ENCODE peak calls at places on chromosomes 6 and 20, in five cellular contexts. M is NB4, O is mesendoderm, A is cardiac fibroblast, E is body of pancreas. Q is an unnamed sample.

GRCh38 chr6:105879146-105879545 is 207.0 kb upstream of the PRDM1 start:
- DNase-seq in E (no peak), O (no peak), A (no peak), M (no peak), Q (no peak)

GRCh38 chr20:4894981-4895381 is 106.3 kb downstream of the SLC23A2 start:
- DNase-seq in M (no peak), E (peak), O (no peak), A (no peak), Q (no peak)

GRCh38 chr6:29702519-29703103 is 20.6 kb upstream of the HLA-F start:
- DNase-seq in O (peak), A (peak), M (peak), E (peak), Q (no peak)

GRCh38 chr6:97176468-97176867 is 106.5 kb downstream of the MMS22L start:
- DNase-seq in O (no peak), M (no peak), A (no peak), E (no peak), Q (no peak)

GRCh38 chr20:44017905-44018683 is 103.4 kb downstream of the TOX2 start:
- DNase-seq in O (no peak), E (peak), M (no peak), A (peak), Q (peak)

GRCh38 chr6:154593122-154593521 is 82.6 kb upstream of the CNKSR3 start:
- DNase-seq in A (no peak), O (peak), M (no peak), E (peak), Q (no peak)

GRCh38 chr6:73121421-73121993 is 103.8 kb downstream of the KHDC1L start:
- DNase-seq in E (no peak), O (peak), A (peak), M (no peak), Q (no peak)

GRCh38 chr6:156009656-156010055 is 554.0 kb upstream of the NOX3 start:
- DNase-seq in M (no peak), A (no peak), O (no peak), E (no peak), Q (no peak)

GRCh38 chr20:19252670-19253120 is 40.3 kb downstream of the SLC24A3 start:
- DNase-seq in A (peak), E (peak), O (no peak), M (peak), Q (no peak)

GRCh38 chr6:20661721-20662120 is 127.5 kb downstream of the CDKAL1 start:
- DNase-seq in A (peak), M (no peak), E (peak), O (no peak), Q (no peak)

GRCh38 chr6:140043357-140043756 is 668.9 kb upstream of the CITED2 start:
- DNase-seq in O (no peak), M (peak), E (no peak), A (peak), Q (peak)

GRCh38 chr20:20439602-20440001 is 71.7 kb downstream of the INSM1 start:
- DNase-seq in A (no peak), E (no peak), O (no peak), M (no peak), Q (no peak)

GRCh38 chr6:116279232-116280160 is at the start of gene TSPYL1:
- DNase-seq in E (peak), A (peak), O (peak), M (peak), Q (peak)

GRCh38 chr6:110534731-110535164 is 58.3 kb upstream of the SLC22A16 start:
- DNase-seq in E (no peak), M (no peak), O (no peak), A (peak), Q (no peak)

GRCh38 chr20:36116813-36117441 is 37.6 kb upstream of the EPB41L1 start:
- DNase-seq in O (no peak), A (peak), M (peak), E (peak), Q (no peak)

GRCh38 chr6:157108923-157109322 is 214.4 kb downstream of the TMEM242 start:
- DNase-seq in M (no peak), A (no peak), O (no peak), E (no peak), Q (no peak)

GRCh38 chr6:17015144-17015543 is 86.7 kb upstream of the STMND1 start:
- DNase-seq in E (no peak), O (no peak), M (peak), A (peak), Q (no peak)

GRCh38 chr6:119079288-119079809 is 885 bp upstream of the FAM184A start:
- DNase-seq in M (no peak), E (peak), O (no peak), A (peak), Q (no peak)

GRCh38 chr6:139256087-139256486 is 35.7 kb downstream of the TXLNB start:
- DNase-seq in A (peak), E (peak), M (no peak), O (no peak), Q (no peak)

GRCh38 chr20:3783068-3783489 is 1.8 kb upstream of the SPEF1 start:
- DNase-seq in E (no peak), O (no peak), M (no peak), A (no peak), Q (no peak)

GRCh38 chr20:3783516-3784225 is 2.4 kb upstream of the SPEF1 start:
- DNase-seq in E (no peak), O (no peak), M (no peak), A (no peak), Q (no peak)

GRCh38 chr20:3785240-3786125 is 1.1 kb downstream of the CENPB start:
- DNase-seq in A (peak), E (no peak), O (no peak), M (peak), Q (peak)

GRCh38 chr20:3784863-3785239 is 1.7 kb downstream of the CENPB start:
- DNase-seq in A (no peak), M (no peak), O (no peak), E (no peak), Q (no peak)

DNA sequence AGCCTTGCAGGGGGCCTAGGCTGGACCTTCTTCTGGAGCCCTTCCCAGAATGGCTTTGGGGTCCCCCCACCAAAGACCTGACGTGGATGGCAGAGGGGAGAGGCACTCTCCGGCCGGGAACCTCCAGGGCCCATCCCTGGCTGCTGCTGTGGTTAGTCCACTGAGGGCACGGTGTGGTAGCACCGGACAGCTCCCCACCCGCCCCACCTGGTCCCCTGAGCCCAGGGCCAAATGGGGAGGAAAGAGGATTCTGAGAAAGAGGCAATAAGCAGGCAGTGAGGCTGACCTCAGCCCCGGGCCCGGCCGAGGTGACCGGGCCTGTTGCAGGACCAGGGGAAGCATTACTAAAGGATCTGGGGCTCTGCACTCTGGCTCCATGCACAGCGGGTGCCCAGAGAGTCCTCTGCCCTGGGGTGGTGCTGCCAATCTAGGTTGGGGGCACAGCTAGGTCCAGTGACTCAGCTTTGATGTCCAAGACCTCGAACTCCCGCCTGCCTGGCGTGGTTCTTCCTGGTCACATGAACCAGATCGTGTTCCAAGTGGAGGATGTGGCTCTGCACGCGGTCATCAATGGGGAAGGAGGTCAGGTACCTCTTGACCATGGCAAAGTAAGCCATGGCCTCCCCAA is 2.2 kb downstream of the CENPB start:
- DNase-seq in A (peak), O (no peak), E (no peak), M (no peak), Q (no peak)
- H3K4me3 ChIP-seq in A (peak), O (no peak), E (no peak), M (no peak), Q (peak)

DNA sequence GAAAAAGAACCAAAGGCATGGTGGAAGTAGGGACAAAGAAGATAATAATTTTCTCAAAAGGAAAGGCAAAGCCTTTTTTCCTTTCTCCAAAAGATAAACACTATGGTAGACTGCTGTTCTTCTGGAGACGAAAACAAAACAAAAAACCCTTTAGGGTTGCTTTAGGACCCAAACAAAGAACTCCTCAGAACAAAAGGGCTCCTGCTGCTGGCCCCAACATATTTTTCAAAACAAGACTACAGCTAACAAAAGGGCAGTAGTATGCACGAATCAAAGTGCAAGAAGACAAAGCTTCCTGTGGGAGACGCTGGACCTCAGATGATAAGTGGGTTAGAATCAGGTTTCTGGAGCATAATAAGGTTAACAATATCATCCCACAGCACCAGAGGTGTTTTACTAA is 15.8 kb downstream of the NCOA5 start:
- DNase-seq in E (no peak), A (no peak), M (no peak), O (no peak), Q (no peak)
- H3K4me3 ChIP-seq in E (no peak), A (no peak), M (no peak), O (no peak), Q (no peak)

GRCh38 chr6:130742282-130742681 is 84.9 kb upstream of the SMLR1 start:
- DNase-seq in M (no peak), A (peak), E (no peak), O (peak), Q (no peak)

GRCh38 chr6:130744601-130745382 is 82.4 kb upstream of the SMLR1 start:
- DNase-seq in M (no peak), O (no peak), E (no peak), A (no peak), Q (no peak)

GRCh38 chr6:130740308-130740707 is 86.9 kb upstream of the SMLR1 start:
- DNase-seq in O (no peak), E (no peak), M (no peak), A (no peak), Q (no peak)

GRCh38 chr6:130743175-130743574 is 84.0 kb upstream of the SMLR1 start:
- DNase-seq in O (peak), E (no peak), A (no peak), M (no peak), Q (no peak)
- H3K4me3 ChIP-seq in O (no peak), E (no peak), A (no peak), M (no peak), Q (no peak)

GRCh38 chr6:125363010-125363359 is 61.2 kb upstream of the HDDC2 start:
- DNase-seq in M (no peak), A (peak), O (peak), E (no peak), Q (no peak)
- H3K4me3 ChIP-seq in M (no peak), A (peak), O (peak), E (no peak), Q (no peak)

DNA sequence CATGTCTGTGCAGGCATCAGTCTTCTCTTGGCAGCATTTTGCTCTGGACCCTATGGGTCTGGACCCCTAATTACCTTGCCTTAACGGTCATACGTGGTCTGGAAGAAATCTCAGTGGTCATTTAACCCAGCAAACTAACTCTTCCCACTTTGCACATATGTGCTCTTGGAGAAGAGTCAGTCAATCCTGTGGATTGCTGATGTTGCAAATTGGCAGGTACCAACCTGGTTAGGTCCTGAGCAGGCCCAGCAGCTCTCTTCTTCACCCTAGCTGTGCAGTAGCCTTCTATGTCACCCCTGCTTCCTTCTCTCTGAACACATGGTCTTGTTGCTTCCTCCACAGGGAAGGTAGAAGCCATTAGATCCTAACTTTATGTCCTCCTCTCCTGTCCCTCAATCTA is 1.6 kb downstream of the CEP43 start:
- DNase-seq in O (no peak), E (no peak), M (peak), A (no peak), Q (no peak)
- H3K4me3 ChIP-seq in O (no peak), E (no peak), M (peak), A (no peak), Q (no peak)

DNA sequence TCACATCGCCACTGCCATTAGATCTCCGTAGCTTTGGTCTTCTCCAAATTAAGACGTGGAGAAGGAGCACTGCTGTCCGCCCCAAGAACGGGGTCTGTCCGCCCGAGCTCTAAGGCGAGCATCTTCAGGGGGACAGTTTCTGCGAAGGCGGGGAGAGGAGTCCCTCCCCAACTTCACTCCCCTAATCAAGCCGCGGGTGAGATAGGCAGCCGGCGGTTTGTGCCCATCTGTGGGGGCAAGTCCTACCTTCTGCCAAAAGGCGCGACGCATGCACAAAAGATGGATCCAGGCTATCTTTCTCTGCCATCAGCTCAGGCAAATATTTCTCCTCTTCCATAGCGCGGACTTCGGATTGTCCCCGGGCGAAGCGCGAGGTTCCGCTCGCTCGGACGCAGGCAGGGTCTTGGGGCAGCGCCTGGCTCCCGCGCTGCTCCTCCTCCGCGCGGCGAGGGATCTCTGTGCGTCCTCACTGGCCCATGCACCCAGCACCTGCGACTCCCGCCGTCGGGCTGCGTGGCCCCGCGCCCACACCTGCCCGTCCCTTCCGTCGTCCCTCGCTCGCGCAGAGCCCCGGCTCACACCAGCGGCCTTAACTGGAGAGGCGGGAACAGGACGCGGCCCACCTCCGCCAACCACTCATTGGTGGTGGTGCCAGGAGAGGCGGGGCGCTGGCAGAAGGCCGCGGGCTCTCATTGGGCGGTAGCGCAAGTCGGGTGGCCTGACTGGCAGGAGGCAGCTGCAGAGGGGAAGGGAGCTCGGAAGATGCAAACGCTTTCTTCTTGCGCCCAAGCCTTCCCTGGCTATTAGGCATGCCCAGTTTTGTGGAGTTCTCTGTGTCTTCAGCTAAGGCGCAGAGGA is at the start of gene KHDRBS2:
- DNase-seq in E (peak), O (peak), M (no peak), A (peak), Q (peak)
- H3K4me3 ChIP-seq in E (no peak), O (peak), M (no peak), A (no peak), Q (peak)

GRCh38 chr6:31112478-31112877 is at the start of gene C6orf15:
- DNase-seq in E (no peak), A (no peak), O (peak), M (no peak), Q (no peak)

GRCh38 chr6:31115941-31116560 is 1.5 kb downstream of the PSORS1C1 start:
- DNase-seq in M (no peak), A (no peak), O (no peak), E (no peak), Q (no peak)

GRCh38 chr6:31113861-31114539 is 600 bp upstream of the PSORS1C1 start:
- DNase-seq in A (peak), M (no peak), E (no peak), O (peak), Q (no peak)

GRCh38 chr6:31114970-31115849 is 610 bp downstream of the PSORS1C1 start:
- DNase-seq in E (no peak), A (peak), O (peak), M (peak), Q (no peak)

DNA sequence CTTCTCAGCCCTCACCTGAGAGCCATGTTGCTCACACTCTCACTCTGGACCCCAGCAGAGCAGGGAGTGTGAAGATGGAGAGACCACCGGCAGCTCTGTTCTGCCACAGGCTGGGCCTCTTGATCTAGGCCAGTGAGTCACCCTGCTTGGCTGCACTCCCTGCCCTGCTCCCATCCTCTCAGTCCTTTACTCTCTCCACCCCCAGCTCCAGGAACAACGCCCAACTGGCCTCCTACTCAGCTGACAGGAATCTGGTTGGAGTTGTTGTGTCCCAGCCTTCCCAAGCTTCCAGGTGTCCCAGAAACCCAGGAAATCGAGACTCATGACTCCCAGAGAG is at the start of gene PSORS1C1:
- DNase-seq in A (peak), E (peak), O (peak), M (no peak), Q (peak)
- H3K4me3 ChIP-seq in A (peak), E (no peak), O (no peak), M (no peak), Q (no peak)

GRCh38 chr6:44481765-44482164 is 94.3 kb downstream of the CDC5L start:
- DNase-seq in E (no peak), A (no peak), O (no peak), M (no peak), Q (no peak)

GRCh38 chr6:44487611-44488010 is 100.1 kb downstream of the CDC5L start:
- DNase-seq in A (peak), E (no peak), M (no peak), O (no peak), Q (no peak)

GRCh38 chr6:44486002-44486421 is 98.5 kb downstream of the CDC5L start:
- DNase-seq in A (no peak), E (no peak), M (no peak), O (peak), Q (no peak)

GRCh38 chr6:44487002-44487401 is 99.5 kb downstream of the CDC5L start:
- DNase-seq in M (no peak), A (peak), E (no peak), O (no peak), Q (no peak)

DNA sequence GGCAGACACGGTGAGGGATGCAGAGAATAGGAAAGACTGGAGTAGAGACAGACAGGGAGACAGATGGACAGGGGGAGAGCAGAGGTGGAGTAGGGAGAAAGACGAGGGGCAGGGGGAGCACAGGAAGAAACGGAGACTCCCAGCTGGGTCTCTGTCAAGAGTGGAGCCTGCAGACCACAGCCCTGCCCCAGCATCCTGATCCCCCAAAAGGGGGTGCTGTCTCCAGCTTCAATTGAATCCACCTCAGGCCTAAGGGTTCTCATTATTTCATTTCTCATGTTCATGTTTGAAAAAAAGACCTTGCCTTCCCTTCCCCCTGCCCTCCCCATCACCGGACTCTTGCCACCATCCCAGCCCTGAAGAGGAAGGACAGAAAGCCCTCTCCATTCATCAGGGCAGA is 98.1 kb downstream of the CDC5L start:
- DNase-seq in M (no peak), E (no peak), A (no peak), O (no peak), Q (no peak)
- H3K4me3 ChIP-seq in M (no peak), E (no peak), A (no peak), O (no peak), Q (no peak)

DNA sequence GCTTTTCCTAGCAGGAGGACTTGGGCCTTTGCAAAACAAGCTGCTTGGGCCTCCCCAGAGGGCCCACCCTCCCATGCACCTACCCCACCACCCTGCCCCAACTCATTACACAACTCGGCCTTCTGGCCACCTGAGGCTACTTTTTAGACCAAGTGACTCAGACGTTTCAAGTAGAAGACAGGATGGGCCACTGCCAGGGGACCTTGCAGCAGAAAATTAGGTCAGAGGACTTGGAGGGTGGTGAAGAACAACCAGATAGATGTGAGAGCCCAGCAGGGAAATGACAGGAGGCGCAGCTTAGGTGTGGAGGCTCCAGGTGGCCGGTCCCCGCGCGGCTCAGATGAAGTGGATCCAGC is 1.4 kb downstream of the PPP1R3D start:
- DNase-seq in O (no peak), A (no peak), E (peak), M (peak), Q (peak)
- H3K4me3 ChIP-seq in O (no peak), A (no peak), E (no peak), M (peak), Q (no peak)

GRCh38 chr6:137766596-137767370 is 100.3 kb upstream of the TNFAIP3 start:
- DNase-seq in A (no peak), O (peak), E (no peak), M (no peak), Q (no peak)
- H3K4me3 ChIP-seq in A (no peak), O (no peak), E (no peak), M (no peak), Q (no peak)